ENCODE peak calls at places on chromosomes 16 and 17, in four cellular contexts. Y is heart right ventricle; C is CD4-positive, alpha-beta memory T cell; W is PC-9. F is an unnamed sample.
A peak's percentile ranks its signal among the peaks of the same experiment; 100 is the strongest.

GRCh38 chr17:82052638-82053059 is 951 bp downstream of the GPS1 start:
- DNase-seq in W (no peak), C (no peak), Y (no peak), F (no peak)

GRCh38 chr17:8288336-8289102 is at the start of gene RANGRF:
- DNase-seq in Y (peak; percentile 91), W (peak; percentile 86), C (peak; percentile 70), F (peak; percentile 86)

GRCh38 chr16:87684106-87684677 is 81.6 kb downstream of the KLHDC4 start:
- DNase-seq in Y (no peak), C (no peak), W (no peak), F (no peak)

GRCh38 chr17:29393451-29393850 is 3.3 kb downstream of the TAOK1 start:
- DNase-seq in C (no peak), W (no peak), Y (no peak), F (no peak)

GRCh38 chr17:44197980-44198720 is 1.5 kb downstream of the ATXN7L3 start:
- DNase-seq in Y (no peak), C (peak; percentile 64), W (peak; percentile 47), F (no peak)

GRCh38 chr17:70076189-70076588 is 1.2 kb downstream of the KCNJ16 start:
- DNase-seq in Y (no peak), W (no peak), C (no peak), F (no peak)

GRCh38 chr16:83891742-83892141 is 7.2 kb upstream of the MLYCD start:
- DNase-seq in C (no peak), W (no peak), Y (no peak), F (no peak)

GRCh38 chr16:50289950-50290764 is 23.8 kb downstream of the ADCY7 start:
- DNase-seq in W (no peak), C (no peak), Y (no peak), F (no peak)

GRCh38 chr16:31214705-31215286 is 877 bp downstream of the TRIM72 start:
- DNase-seq in W (no peak), Y (no peak), C (no peak), F (no peak)

GRCh38 chr16:25747160-25747758 is 55.5 kb downstream of the HS3ST4 start:
- DNase-seq in Y (no peak), W (peak; percentile 10), C (no peak), F (no peak)

GRCh38 chr17:81295678-81296381 is 723 bp upstream of the SLC38A10 start:
- DNase-seq in C (peak; percentile 65), W (peak; percentile 81), Y (no peak), F (peak; percentile 33)

GRCh38 chr17:50924300-50924699 is 58.1 kb upstream of the TOB1 start:
- DNase-seq in C (no peak), W (no peak), Y (no peak), F (no peak)
- H3K4me1 ChIP-seq in C (peaks cover 32% of the 10 kb centered on the region), W (peaks cover 71% of the 10 kb centered on the region), Y (peaks cover 31% of the 10 kb centered on the region), F (peaks cover 25% of the 10 kb centered on the region)

DNA sequence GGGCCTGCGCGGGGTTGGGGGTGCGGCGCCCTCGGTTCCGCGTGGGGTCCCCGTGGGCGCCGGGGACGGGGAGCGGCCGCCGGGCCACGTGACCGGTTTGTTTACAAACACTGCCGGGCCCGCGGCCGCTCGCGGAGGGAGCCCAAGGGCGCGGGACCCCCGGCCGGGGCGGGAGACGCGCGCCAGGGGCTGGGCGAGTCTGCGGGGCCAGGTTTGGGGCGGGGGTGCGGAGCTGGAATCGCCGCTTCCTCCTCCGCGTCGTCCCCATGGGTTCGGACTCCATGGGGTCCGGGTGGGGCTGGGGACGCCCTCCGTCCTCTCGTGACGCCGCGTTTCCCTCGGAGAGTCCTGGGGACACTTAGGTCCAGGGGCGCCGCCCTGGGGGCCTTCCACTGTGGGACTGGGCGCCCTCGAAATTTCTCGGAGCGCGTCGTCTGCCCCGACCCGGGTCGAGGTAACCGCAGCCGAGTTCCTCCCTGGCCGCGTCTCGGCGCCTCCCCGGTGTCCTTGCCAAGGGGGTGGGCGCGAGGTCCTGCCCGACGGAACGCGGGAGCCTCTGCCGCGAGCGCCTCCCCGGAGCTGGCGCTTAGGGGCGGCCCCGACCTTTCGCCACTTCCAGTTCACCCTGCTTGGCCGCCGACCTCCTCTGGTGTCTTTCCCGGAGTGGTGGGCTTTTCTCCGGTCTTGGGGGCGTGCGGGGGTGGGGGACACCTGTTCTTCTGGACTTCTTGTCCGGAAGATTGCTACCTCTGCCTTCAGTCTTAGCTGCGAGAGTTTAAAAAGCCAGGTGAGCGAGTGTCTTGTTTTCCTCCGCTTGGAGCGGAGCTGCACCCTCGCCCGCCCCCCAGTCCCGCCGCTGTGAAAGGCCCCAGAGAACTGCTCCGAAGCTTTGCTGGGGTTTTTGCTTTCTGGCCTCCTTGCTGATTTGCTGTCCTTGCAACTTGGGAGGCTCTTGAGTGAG is 754 bp downstream of the YPEL2 start:
- DNase-seq in C (peak; percentile 9), Y (peak; percentile 77), W (peak; percentile 41), F (peak; percentile 52)
- H3K4me1 ChIP-seq in C (peaks cover 79% of the 10 kb centered on the region), Y (peaks cover 84% of the 10 kb centered on the region), W (peaks cover 32% of the 10 kb centered on the region), F (peaks cover 62% of the 10 kb centered on the region)

GRCh38 chr16:89324056-89325010 is 106.8 kb downstream of the ZNF778 start:
- DNase-seq in W (no peak), C (no peak), Y (no peak), F (no peak)
- H3K4me1 ChIP-seq in W (peaks cover 96% of the 10 kb centered on the region), C (peaks cover 94% of the 10 kb centered on the region), Y (peaks cover 87% of the 10 kb centered on the region), F (peaks cover 83% of the 10 kb centered on the region)

DNA sequence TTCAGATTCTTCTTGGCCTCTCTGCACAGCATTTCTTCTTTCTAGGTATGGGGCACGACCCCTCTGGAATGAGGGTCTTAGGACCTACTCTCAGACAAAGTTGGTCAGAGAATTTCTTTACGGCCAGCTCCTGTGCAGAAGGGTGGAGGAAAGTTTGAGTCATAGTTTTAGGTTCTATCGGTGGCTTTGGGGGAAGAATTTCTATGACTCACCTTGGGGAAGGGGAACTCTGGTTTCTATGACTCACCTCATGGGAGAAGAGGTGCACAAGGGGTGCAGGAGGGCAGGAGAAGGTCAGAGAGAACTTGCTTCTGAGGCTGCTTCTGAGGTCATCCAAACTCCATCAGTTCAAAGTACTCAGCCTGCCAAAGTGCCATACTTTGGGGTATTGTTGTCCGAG is 2.5 kb upstream of the ABCC12 start:
- DNase-seq in Y (no peak), C (no peak), W (peak; percentile 58), F (no peak)
- H3K4me1 ChIP-seq in Y (peaks cover 20% of the 10 kb centered on the region), C (peaks cover 4% of the 10 kb centered on the region), W (peaks cover 26% of the 10 kb centered on the region), F (no peaks in the 10 kb centered on the region)

GRCh38 chr17:48025040-48025903 is 12.3 kb downstream of the COPZ2 start:
- DNase-seq in C (peak; percentile 96), Y (peak; percentile 98), W (peak; percentile 94), F (peak; percentile 99)
- H3K4me1 ChIP-seq in C (peaks cover 36% of the 10 kb centered on the region), Y (peaks cover 52% of the 10 kb centered on the region), W (peaks cover 27% of the 10 kb centered on the region), F (peaks cover 36% of the 10 kb centered on the region)

GRCh38 chr17:74746376-74746775 is 2.1 kb upstream of the NHERF1 start:
- DNase-seq in C (no peak), Y (no peak), W (no peak), F (no peak)

GRCh38 chr17:74746922-74747321 is 1.5 kb upstream of the NHERF1 start:
- DNase-seq in W (no peak), Y (no peak), C (no peak), F (no peak)

GRCh38 chr17:74744349-74744713 is 4.1 kb upstream of the NHERF1 start:
- DNase-seq in Y (no peak), W (no peak), C (no peak), F (no peak)

GRCh38 chr17:74744714-74745547 is 3.5 kb upstream of the NHERF1 start:
- DNase-seq in C (peak; percentile 80), Y (peak; percentile 87), W (peak; percentile 91), F (peak; percentile 88)

DNA sequence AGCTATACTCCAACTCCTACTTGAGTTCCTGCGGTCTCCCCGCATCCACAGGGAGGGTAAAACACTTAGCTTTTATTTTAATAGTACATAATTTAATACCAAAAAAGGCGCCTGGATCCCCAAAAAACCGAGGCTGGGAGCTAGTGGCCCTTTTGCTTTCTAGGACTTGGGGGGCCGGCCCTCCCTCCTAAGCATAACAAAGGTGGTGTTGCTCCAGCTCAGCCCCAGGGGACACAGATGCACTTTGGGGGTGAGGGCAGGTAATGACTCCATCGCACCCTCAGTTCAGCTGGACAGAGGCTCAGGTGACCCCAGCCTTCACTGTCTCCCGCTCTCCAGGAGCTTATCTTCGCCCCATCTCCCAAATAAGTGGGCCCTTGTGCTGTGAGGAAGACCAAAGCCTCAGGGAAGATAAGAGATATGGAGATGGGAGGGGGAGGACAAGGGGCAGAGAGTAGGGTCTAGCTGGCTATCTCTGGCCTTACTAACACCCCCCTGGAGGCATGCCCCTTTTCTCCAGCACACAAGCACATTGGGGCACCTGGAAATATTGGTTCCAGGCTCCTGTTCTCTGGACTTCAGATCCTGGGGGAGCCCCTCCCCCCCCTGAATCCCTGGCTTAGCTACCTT is 2.8 kb upstream of the NHERF1 start:
- DNase-seq in Y (no peak), C (no peak), W (no peak), F (peak; percentile 34)
- H3K4me1 ChIP-seq in Y (peaks cover 61% of the 10 kb centered on the region), C (peaks cover 73% of the 10 kb centered on the region), W (peaks cover 38% of the 10 kb centered on the region), F (peaks cover 72% of the 10 kb centered on the region)

F was measured in CD8-positive, alpha-beta memory T cell.